ENCODE peak calls at places on chromosomes 13 and 19, in nine cellular contexts. O, H, T, I, K, U, C, V and J are unnamed samples.

GRCh38 chr13:111115051-111115840 is at the start of gene ARHGEF7:
- DNase-seq in O (no peak), H (no peak), T (no peak), I (no peak), K (peak; percentile 22), U (no peak), C (no peak), V (peak; percentile 22), J (no peak)

GRCh38 chr13:106835477-106835876 is 267.5 kb upstream of the ARGLU1 start:
- DNase-seq in O (no peak), H (no peak), T (no peak), I (no peak), K (no peak), U (no peak), C (no peak), V (no peak), J (no peak)

GRCh38 chr13:114259374-114259773 is 22.0 kb upstream of the UPF3A start:
- DNase-seq in O (no peak), H (no peak), T (no peak), I (no peak), K (no peak), U (no peak), C (no peak), V (no peak), J (no peak)

GRCh38 chr19:56312337-56312736 is 2.3 kb downstream of the ZSCAN5A start:
- DNase-seq in O (no peak), H (no peak), T (no peak), I (no peak), K (no peak), U (no peak), C (no peak), V (no peak), J (no peak)

GRCh38 chr19:15641901-15642491 is 1.3 kb downstream of the CYP4F3 start:
- DNase-seq in O (no peak), H (no peak), T (no peak), I (no peak), K (no peak), U (no peak), C (no peak), V (no peak), J (peak; percentile 34)

GRCh38 chr13:76813874-76814273 is 72.3 kb downstream of the KCTD12 start:
- DNase-seq in O (no peak), H (no peak), T (no peak), I (no peak), K (peak; percentile 35), U (no peak), C (peak; percentile 92), V (no peak), J (peak; percentile 89)

GRCh38 chr19:58054792-58055482 is 4.1 kb upstream of the ZNF135 start:
- DNase-seq in O (no peak), H (peak; percentile 61), T (peak; percentile 9), I (peak; percentile 54), K (peak; percentile 41), U (no peak), C (peak; percentile 7), V (peak; percentile 32), J (no peak)

GRCh38 chr19:9848060-9848459 is 12.9 kb downstream of the PIN1 start:
- DNase-seq in O (no peak), H (no peak), T (no peak), I (no peak), K (peak; percentile 34), U (peak; percentile 54), C (peak; percentile 18), V (no peak), J (no peak)

GRCh38 chr19:11355160-11356073 is at the start of gene PLPPR2:
- DNase-seq in O (peak; percentile 59), H (peak; percentile 93), T (peak; percentile 84), I (peak; percentile 85), K (peak; percentile 98), U (peak; percentile 87), C (peak; percentile 94), V (peak; percentile 93), J (peak; percentile 79)

GRCh38 chr13:27339299-27339698 is 68.7 kb downstream of the RASL11A start:
- DNase-seq in O (no peak), H (no peak), T (peak; percentile 12), I (peak; percentile 61), K (peak; percentile 34), U (peak; percentile 30), C (peak; percentile 68), V (peak; percentile 23), J (peak; percentile 71)

GRCh38 chr13:66849706-66850105 is 380.4 kb downstream of the PCDH9 start:
- DNase-seq in O (no peak), H (no peak), T (peak; percentile 60), I (no peak), K (no peak), U (no peak), C (no peak), V (no peak), J (no peak)

GRCh38 chr13:113151745-113152707 is 6.4 kb upstream of the PROZ start:
- DNase-seq in O (no peak), H (no peak), T (no peak), I (peak; percentile 71), K (no peak), U (no peak), C (no peak), V (peak; percentile 38), J (no peak)

GRCh38 chr13:80161219-80161618 is 179.7 kb downstream of the SPRY2 start:
- DNase-seq in O (no peak), H (no peak), T (no peak), I (no peak), K (no peak), U (no peak), C (no peak), V (no peak), J (no peak)

GRCh38 chr19:36850646-36851442 is at the start of gene ZNF345:
- DNase-seq in O (peak; percentile 61), H (peak; percentile 94), T (peak; percentile 94), I (peak; percentile 96), K (peak; percentile 95), U (peak; percentile 78), C (peak; percentile 94), V (peak; percentile 94), J (peak; percentile 92)

GRCh38 chr19:47111081-47111589 is 2.4 kb downstream of the ZC3H4 start:
- DNase-seq in O (no peak), H (peak; percentile 34), T (peak; percentile 20), I (no peak), K (peak; percentile 36), U (peak; percentile 41), C (peak; percentile 49), V (no peak), J (peak; percentile 52)

GRCh38 chr13:109784590-109785140 is 1.7 kb downstream of the IRS2 start:
- DNase-seq in O (peak; percentile 35), H (peak; percentile 70), T (peak; percentile 65), I (peak; percentile 69), K (peak; percentile 77), U (peak; percentile 63), C (peak; percentile 83), V (peak; percentile 85), J (peak; percentile 63)

GRCh38 chr13:96053003-96053703 is at the start of gene UGGT2:
- DNase-seq in O (no peak), H (peak; percentile 94), T (peak; percentile 92), I (peak; percentile 95), K (peak; percentile 97), U (peak; percentile 2), C (peak; percentile 94), V (peak; percentile 96), J (peak; percentile 88)

GRCh38 chr13:79282976-79283375 is 123.1 kb downstream of the RBM26 start:
- DNase-seq in O (no peak), H (no peak), T (peak; percentile 17), I (peak; percentile 8), K (no peak), U (no peak), C (no peak), V (no peak), J (peak; percentile 40)

GRCh38 chr19:19514215-19514633 is 1.1 kb downstream of the TSSK6 start:
- DNase-seq in O (no peak), H (peak; percentile 85), T (no peak), I (peak; percentile 84), K (peak; percentile 32), U (no peak), C (peak; percentile 50), V (peak; percentile 69), J (no peak)

GRCh38 chr19:17304386-17305047 is 1.2 kb upstream of the MRPL34 start:
- DNase-seq in O (no peak), H (no peak), T (no peak), I (no peak), K (peak; percentile 21), U (no peak), C (peak; percentile 19), V (peak; percentile 54), J (no peak)

GRCh38 chr13:33518442-33518841 is 232.9 kb upstream of the STARD13 start:
- DNase-seq in O (no peak), H (no peak), T (peak; percentile 96), I (no peak), K (no peak), U (no peak), C (no peak), V (no peak), J (no peak)

GRCh38 chr19:2458054-2458453 is 1.3 kb upstream of the LMNB2 start:
- DNase-seq in O (no peak), H (no peak), T (no peak), I (no peak), K (no peak), U (no peak), C (no peak), V (no peak), J (no peak)

GRCh38 chr13:24124789-24125476 is 35.6 kb upstream of the SPATA13 start:
- DNase-seq in O (no peak), H (peak; percentile 9), T (no peak), I (no peak), K (no peak), U (no peak), C (no peak), V (no peak), J (peak; percentile 51)

GRCh38 chr19:14325134-14325533 is 56.1 kb upstream of the ADGRE5 start:
- DNase-seq in O (no peak), H (no peak), T (no peak), I (no peak), K (no peak), U (no peak), C (no peak), V (no peak), J (no peak)

GRCh38 chr13:76717092-76717491 is 169.1 kb downstream of the KCTD12 start:
- DNase-seq in O (no peak), H (no peak), T (peak; percentile 60), I (no peak), K (no peak), U (no peak), C (no peak), V (peak; percentile 50), J (no peak)